ENCODE peak calls at places on chromosomes 6 and 20, in eight cellular contexts. S is ovary, F is fibroblast of lung, A is dorsolateral prefrontal cortex, E is fibroblast of pulmonary artery, L is AG10803, N is lower lobe of right lung, B is suprapubic skin. M is an unnamed sample.

GRCh38 chr6:93323630-93324029 is 95.7 kb downstream of the EPHA7 start:
- DNase-seq in B (no peak), A (no peak), S (no peak), L (no peak), F (no peak), N (no peak), E (no peak), M (no peak)

GRCh38 chr6:155314773-155315515 is 660 bp upstream of the TFB1M start:
- DNase-seq in N (peak), B (no peak), S (no peak), L (peak), F (peak), E (peak), A (no peak), M (peak)

GRCh38 chr20:11738852-11739251 is 178.8 kb upstream of the BTBD3 start:
- DNase-seq in N (no peak), S (no peak), B (no peak), F (no peak), A (no peak), L (no peak), E (no peak), M (no peak)

GRCh38 chr6:13256614-13257013 is 71.7 kb downstream of the TBC1D7 start:
- DNase-seq in E (no peak), L (peak), A (no peak), F (peak), N (no peak), B (no peak), S (no peak), M (peak)

GRCh38 chr6:125611573-125612399 is 137.6 kb upstream of the HEY2 start:
- DNase-seq in S (no peak), L (peak), E (peak), F (peak), N (no peak), A (no peak), B (no peak), M (no peak)

GRCh38 chr6:157211603-157212455 is 111.5 kb downstream of the TMEM242 start:
- DNase-seq in N (no peak), S (no peak), L (no peak), F (no peak), B (no peak), E (no peak), A (no peak), M (no peak)

GRCh38 chr6:144951730-144952437 is 666.7 kb downstream of the UTRN start:
- DNase-seq in S (no peak), F (no peak), N (no peak), A (no peak), B (no peak), E (no peak), L (no peak), M (no peak)

GRCh38 chr6:40584741-40585140 is 2.4 kb downstream of the LRFN2 start:
- DNase-seq in F (no peak), L (no peak), S (no peak), A (peak), E (no peak), B (no peak), N (no peak), M (no peak)

GRCh38 chr6:16238658-16239089 is 287 bp downstream of the GMPR start:
- DNase-seq in L (no peak), E (no peak), S (no peak), A (no peak), F (no peak), N (no peak), B (no peak), M (no peak)

GRCh38 chr6:36301085-36301658 is 31.3 kb downstream of the PNPLA1 start:
- DNase-seq in E (no peak), F (no peak), N (no peak), A (no peak), S (no peak), B (no peak), L (no peak), M (no peak)

GRCh38 chr6:113529879-113530278 is 327.3 kb upstream of the MARCKS start:
- DNase-seq in F (no peak), S (no peak), B (no peak), N (no peak), A (no peak), L (no peak), E (no peak), M (no peak)

GRCh38 chr20:11168026-11168425 is 494.2 kb upstream of the JAG1 start:
- DNase-seq in B (no peak), L (peak), A (no peak), F (no peak), S (no peak), N (no peak), E (peak), M (peak)

GRCh38 chr6:13375360-13375878 is 47.1 kb upstream of the TBC1D7 start:
- DNase-seq in N (no peak), F (no peak), S (no peak), A (no peak), E (no peak), B (no peak), L (no peak), M (no peak)

GRCh38 chr20:64038252-64038578 is 2.2 kb downstream of the C20orf204 start:
- DNase-seq in N (no peak), L (no peak), F (no peak), B (no peak), A (no peak), E (no peak), S (no peak), M (no peak)

GRCh38 chr6:37242429-37243052 is 15.0 kb upstream of the TBC1D22B start:
- DNase-seq in B (no peak), F (peak), L (peak), S (no peak), N (no peak), A (no peak), E (peak), M (peak)

GRCh38 chr20:48262396-48262795 is 477.1 kb upstream of the SULF2 start:
- DNase-seq in F (no peak), S (no peak), N (no peak), E (no peak), B (peak), A (no peak), L (no peak), M (no peak)

GRCh38 chr6:5143625-5144311 is 58.6 kb downstream of the PPP1R3G start:
- DNase-seq in E (peak), F (peak), L (peak), A (peak), B (peak), S (peak), N (peak), M (peak)

GRCh38 chr6:33716379-33716778 is 4.9 kb upstream of the UQCC2 start:
- DNase-seq in N (peak), E (no peak), F (no peak), L (no peak), A (no peak), S (no peak), B (no peak), M (no peak)

GRCh38 chr6:89323461-89324098 is 8.5 kb upstream of the GABRR2 start:
- DNase-seq in F (peak), N (no peak), E (peak), L (no peak), S (no peak), A (no peak), B (no peak), M (peak)

GRCh38 chr20:46468508-46468907 is 44.9 kb downstream of the ZNF334 start:
- DNase-seq in L (no peak), B (no peak), S (no peak), E (no peak), F (no peak), A (no peak), N (no peak), M (no peak)
- TF ChIP-seq CTCF in L (no peak), B (no peak), S (no peak), E (no peak), F (no peak), A (no peak), N (no peak), M (no peak)

GRCh38 chr6:14634072-14634471 is 516.5 kb downstream of the CD83 start:
- DNase-seq in L (no peak), B (no peak), A (no peak), S (no peak), E (no peak), N (no peak), F (no peak), M (no peak)
- H3K4me3 ChIP-seq in L (no peak), B (no peak), A (no peak), S (no peak), E (no peak), N (no peak), F (no peak), M (no peak)

GRCh38 chr20:59566631-59567524 is 37.5 kb upstream of the PHACTR3 start:
- DNase-seq in B (no peak), S (no peak), N (no peak), L (no peak), E (no peak), F (no peak), A (no peak), M (no peak)

GRCh38 chr20:59564171-59564570 is 40.2 kb upstream of the PHACTR3 start:
- DNase-seq in B (no peak), A (no peak), S (no peak), E (no peak), L (no peak), N (no peak), F (no peak), M (no peak)

GRCh38 chr20:59565768-59566461 is 38.4 kb upstream of the PHACTR3 start:
- DNase-seq in A (peak), E (no peak), S (no peak), N (no peak), L (no peak), F (no peak), B (no peak), M (no peak)

GRCh38 chr20:59567585-59568508 is 36.5 kb upstream of the PHACTR3 start:
- DNase-seq in A (no peak), B (no peak), L (no peak), F (no peak), E (no peak), N (no peak), S (no peak), M (no peak)

GRCh38 chr20:59564943-59565342 is 39.4 kb upstream of the PHACTR3 start:
- DNase-seq in B (no peak), S (no peak), L (no peak), N (no peak), E (no peak), A (no peak), F (no peak), M (no peak)
- TF ChIP-seq CTCF in B (no peak), S (no peak), L (no peak), N (no peak), E (no peak), A (no peak), F (no peak), M (no peak)

GRCh38 chr6:169424149-169424804 is 170.6 kb upstream of the THBS2 start:
- DNase-seq in N (no peak), S (no peak), F (no peak), A (no peak), B (no peak), L (no peak), E (no peak), M (peak)
- H3K4me3 ChIP-seq in N (no peak), S (no peak), F (no peak), A (no peak), B (no peak), L (no peak), E (no peak), M (peak)